ENCODE peak calls at places on chromosomes 6 and 20, in six cellular contexts. L is C1 segment of cervical spinal cord, A is KG1, V is HEK293T, H is transverse colon, U is epithelial cell of esophagus. S is an unnamed sample.

GRCh38 chr20:63828951-63829350 is 2.1 kb downstream of the ZBTB46 start:
- DNase-seq in A (no peak), H (no peak), U (no peak), V (no peak), L (no peak), S (no peak)

GRCh38 chr20:18831830-18832229 is 18.2 kb downstream of the SCP2D1 start:
- DNase-seq in V (no peak), L (no peak), H (no peak), A (no peak), U (no peak), S (no peak)

GRCh38 chr6:168636147-168636982 is 195.4 kb downstream of the SMOC2 start:
- DNase-seq in U (no peak), L (no peak), H (no peak), V (no peak), A (no peak), S (peak)

GRCh38 chr20:47118201-47118600 is 223.6 kb downstream of the EYA2 start:
- DNase-seq in U (no peak), L (no peak), V (no peak), H (no peak), A (no peak), S (no peak)

GRCh38 chr6:145199961-145200360 is 535.4 kb downstream of the EPM2A start:
- DNase-seq in U (peak), V (no peak), H (no peak), L (no peak), A (no peak), S (peak)

GRCh38 chr6:2875840-2876207 is 27.3 kb downstream of the SERPINB9 start:
- DNase-seq in H (peak), L (no peak), U (no peak), V (no peak), A (no peak), S (peak)

GRCh38 chr6:170025341-170026271 is 265.3 kb downstream of the DLL1 start:
- DNase-seq in V (no peak), A (no peak), L (no peak), U (no peak), H (no peak), S (peak)

GRCh38 chr6:8219352-8219943 is 117.1 kb upstream of the EEF1E1 start:
- DNase-seq in L (no peak), V (peak), H (peak), U (peak), A (peak), S (peak)

GRCh38 chr20:57801046-57801445 is 91.2 kb upstream of the PMEPA1 start:
- DNase-seq in U (no peak), V (no peak), A (no peak), H (no peak), L (no peak), S (no peak)

GRCh38 chr6:11653028-11653583 is 115.6 kb downstream of the TMEM170B start:
- DNase-seq in A (no peak), L (no peak), U (peak), H (no peak), V (no peak), S (peak)

GRCh38 chr6:128365520-128366160 is 154.8 kb downstream of the PTPRK start:
- DNase-seq in H (peak), U (peak), V (no peak), A (no peak), L (no peak), S (no peak)

GRCh38 chr6:148406579-148407371 is 64.1 kb downstream of the SASH1 start:
- DNase-seq in U (peak), V (no peak), L (no peak), A (no peak), H (no peak), S (no peak)

GRCh38 chr6:30480536-30481156 is 8.7 kb upstream of the HLA-E start:
- DNase-seq in L (no peak), A (no peak), U (no peak), H (no peak), V (no peak), S (peak)

GRCh38 chr6:111706841-111707391 is 101.2 kb upstream of the TRAF3IP2 start:
- DNase-seq in V (no peak), U (no peak), A (no peak), L (no peak), H (no peak), S (no peak)

GRCh38 chr6:36735110-36735971 is 37.7 kb downstream of the RAB44 start:
- DNase-seq in L (no peak), A (no peak), U (peak), V (no peak), H (peak), S (no peak)

GRCh38 chr20:48799315-48800105 is 28.3 kb downstream of the PREX1 start:
- DNase-seq in A (no peak), H (no peak), V (no peak), L (no peak), U (no peak), S (no peak)

GRCh38 chr20:47038581-47039560 is 144.2 kb downstream of the EYA2 start:
- DNase-seq in H (no peak), U (no peak), L (no peak), A (no peak), V (no peak), S (no peak)

GRCh38 chr6:33407132-33407718 is 3.6 kb upstream of the PHF1 start:
- DNase-seq in L (no peak), H (no peak), A (no peak), U (peak), V (no peak), S (peak)

S was measured in DMS53.